ENCODE peak calls at places on chromosomes 1 and 21, in five cellular contexts. X, I, F, E and Z are unnamed samples.

GRCh38 chr1:52676249-52676903 is 21.8 kb downstream of the COA7 start:
- DNase-seq in E (peak; percentile 64), X (no peak), F (no peak), I (no peak), Z (no peak)

GRCh38 chr1:229225331-229225782 is 45.6 kb upstream of the RAB4A start:
- DNase-seq in E (no peak), F (no peak), I (no peak), X (no peak), Z (no peak)

GRCh38 chr1:94832446-94832845 is 12.3 kb downstream of the SLC44A3 start:
- DNase-seq in I (no peak), X (no peak), E (peak; percentile 16), F (no peak), Z (no peak)

GRCh38 chr1:243227596-243227995 is 27.5 kb downstream of the CEP170 start:
- DNase-seq in F (no peak), I (no peak), X (no peak), E (no peak), Z (no peak)

GRCh38 chr1:22057861-22058260 is 5.4 kb downstream of the CDC42 start:
- DNase-seq in E (no peak), F (no peak), I (no peak), X (no peak), Z (no peak)

GRCh38 chr21:36471254-36471723 is 8.6 kb downstream of the CLDN14 start:
- DNase-seq in F (no peak), X (no peak), E (no peak), I (no peak), Z (no peak)

GRCh38 chr1:197675475-197676324 is 99.6 kb downstream of the DENND1B start:
- DNase-seq in I (no peak), F (peak; percentile 30), X (no peak), E (peak; percentile 19), Z (no peak)

GRCh38 chr1:64536217-64536835 is 66.4 kb downstream of the CACHD1 start:
- DNase-seq in X (no peak), I (no peak), F (no peak), E (no peak), Z (no peak)

GRCh38 chr1:64476251-64476952 is 6.5 kb downstream of the CACHD1 start:
- DNase-seq in E (peak; percentile 37), F (no peak), I (no peak), X (no peak), Z (no peak)

GRCh38 chr1:44619261-44619900 is 54.9 kb downstream of the TMEM53 start:
- DNase-seq in X (no peak), E (no peak), I (no peak), F (no peak), Z (no peak)

GRCh38 chr1:82718719-82719419 is 918.1 kb downstream of the ADGRL2 start:
- DNase-seq in I (no peak), E (no peak), X (no peak), F (no peak), Z (no peak)

GRCh38 chr1:234772345-234773147 is 162.6 kb upstream of the IRF2BP2 start:
- DNase-seq in I (peak; percentile 74), X (peak; percentile 95), E (peak; percentile 69), F (peak; percentile 71), Z (peak; percentile 69)

GRCh38 chr1:230772457-230773395 is 25.5 kb downstream of the CAPN9 start:
- DNase-seq in I (no peak), X (no peak), E (peak; percentile 82), F (peak; percentile 61), Z (no peak)

GRCh38 chr1:11519629-11520031 is 40.7 kb downstream of the DISP3 start:
- DNase-seq in I (no peak), E (no peak), F (no peak), X (no peak), Z (no peak)

GRCh38 chr1:205592443-205593003 is 39.3 kb downstream of the ELK4 start:
- DNase-seq in E (no peak), I (no peak), F (no peak), X (no peak), Z (no peak)

GRCh38 chr1:203228670-203229069 is 803 bp downstream of the CHIT1 start:
- DNase-seq in X (no peak), I (no peak), E (no peak), F (no peak), Z (no peak)

GRCh38 chr1:96313216-96313615 is 408.4 kb upstream of the PTBP2 start:
- DNase-seq in I (no peak), F (no peak), X (no peak), E (no peak), Z (no peak)

GRCh38 chr21:33760641-33761103 is 118.4 kb downstream of the ITSN1 start:
- DNase-seq in E (no peak), I (no peak), F (no peak), X (no peak), Z (no peak)

GRCh38 chr1:170619167-170620030 is 44.5 kb upstream of the PRRX1 start:
- DNase-seq in F (no peak), X (peak; percentile 7), E (no peak), I (no peak), Z (no peak)

GRCh38 chr1:185438936-185439335 is 121.9 kb upstream of the IVNS1ABP start:
- DNase-seq in X (no peak), E (no peak), I (no peak), F (no peak), Z (no peak)

GRCh38 chr1:89001510-89001909 is 9.1 kb upstream of the KYAT3 start:
- DNase-seq in X (no peak), E (no peak), I (no peak), F (peak; percentile 24), Z (no peak)

GRCh38 chr1:23911924-23912323 is 1.2 kb downstream of the CNR2 start:
- DNase-seq in F (no peak), I (no peak), X (no peak), E (no peak), Z (no peak)

GRCh38 chr1:2135425-2135824 is 59.1 kb downstream of the FAAP20 start:
- DNase-seq in E (peak; percentile 37), I (peak; percentile 80), X (peak; percentile 78), F (no peak), Z (no peak)

GRCh38 chr1:222798111-222798510 is 16.7 kb upstream of the DISP1 start:
- DNase-seq in X (no peak), F (no peak), I (no peak), E (no peak), Z (no peak)

GRCh38 chr1:82485591-82486369 is 685.0 kb downstream of the ADGRL2 start:
- DNase-seq in E (peak; percentile 45), I (no peak), F (peak; percentile 83), X (peak; percentile 19), Z (no peak)

GRCh38 chr1:46489169-46489637 is 433 bp upstream of the DMBX1 start:
- DNase-seq in E (no peak), X (no peak), F (no peak), I (no peak), Z (no peak)

GRCh38 chr1:46486432-46487015 is 3.1 kb upstream of the DMBX1 start:
- DNase-seq in E (no peak), F (no peak), X (no peak), I (no peak), Z (no peak)

GRCh38 chr1:46485564-46486431 is 3.8 kb upstream of the DMBX1 start:
- DNase-seq in E (no peak), I (no peak), X (no peak), F (peak; percentile 60), Z (no peak)

GRCh38 chr1:46488343-46489168 is 1.1 kb upstream of the DMBX1 start:
- DNase-seq in X (no peak), F (peak; percentile 64), E (peak; percentile 57), I (no peak), Z (no peak)

DNA sequence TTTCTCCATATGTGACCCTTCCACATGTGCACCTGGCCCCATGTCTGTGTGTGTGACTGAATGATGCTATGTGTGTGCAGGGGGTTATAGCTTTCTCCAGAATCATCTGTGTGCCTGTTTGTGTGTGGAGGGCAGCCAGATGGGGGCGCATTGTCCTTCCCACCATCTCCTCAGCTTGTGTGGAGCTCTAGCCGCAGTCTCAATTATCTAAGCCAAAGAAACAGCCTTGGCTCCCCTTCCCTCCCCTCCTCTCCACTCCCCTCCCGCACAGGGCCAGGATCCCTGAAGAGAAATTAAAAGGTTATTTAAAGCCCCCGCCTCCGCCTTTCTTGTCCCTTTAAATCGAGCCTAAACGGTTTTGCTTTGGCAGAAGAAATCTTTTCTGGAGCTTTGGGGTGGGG is 1.8 kb upstream of the DMBX1 start:
- DNase-seq in X (no peak), E (no peak), F (peak; percentile 83), I (no peak), Z (no peak)
- H3K27me3 ChIP-seq in X (peaks cover 76% of the 10 kb centered on the region), E (peaks cover 63% of the 10 kb centered on the region), F (peaks cover 100% of the 10 kb centered on the region), I (peaks cover 13% of the 10 kb centered on the region), Z (peaks cover 55% of the 10 kb centered on the region)

GRCh38 chr1:214444159-214444939 is 107.1 kb downstream of the PTPN14 start:
- DNase-seq in X (no peak), I (no peak), F (no peak), E (no peak), Z (no peak)

GRCh38 chr1:214445846-214446614 is 105.4 kb downstream of the PTPN14 start:
- DNase-seq in X (no peak), I (no peak), E (no peak), F (no peak), Z (no peak)

GRCh38 chr1:214447557-214447871 is 103.9 kb downstream of the PTPN14 start:
- DNase-seq in F (no peak), I (no peak), X (no peak), E (no peak), Z (no peak)

GRCh38 chr1:214446772-214447556 is 104.4 kb downstream of the PTPN14 start:
- DNase-seq in X (no peak), I (no peak), F (peak; percentile 94), E (no peak), Z (no peak)

GRCh38 chr1:214445201-214445600 is 106.2 kb downstream of the PTPN14 start:
- DNase-seq in E (no peak), X (no peak), F (no peak), I (no peak), Z (no peak)
- H3K27ac ChIP-seq in E (no peak overlapping the region), X (peak overlapping the region; percentile 95), F (peak overlapping the region; percentile 97), I (no peak overlapping the region), Z (no peak overlapping the region)

DNA sequence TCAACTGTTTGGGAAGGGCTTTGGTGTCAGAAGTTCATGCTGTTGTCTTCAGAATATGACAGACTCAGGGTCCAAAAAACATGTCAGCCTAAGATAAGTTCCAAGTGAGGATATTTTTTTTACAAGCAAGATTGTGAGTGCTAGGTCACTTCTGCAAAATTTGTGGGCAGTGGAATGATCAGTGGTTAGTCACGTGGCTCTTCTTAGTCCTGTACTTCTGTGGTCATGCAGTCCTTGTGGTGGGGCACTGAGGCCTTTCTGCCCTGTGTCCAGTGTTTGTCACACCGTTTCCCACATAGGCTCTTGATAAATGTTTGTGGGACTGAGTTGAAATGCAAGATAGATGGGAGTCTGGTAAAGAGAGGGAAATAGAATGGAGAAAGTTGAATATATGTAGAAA is 5.3 kb downstream of the RGL1 start:
- DNase-seq in F (no peak), I (no peak), X (no peak), E (peak; percentile 29), Z (no peak)
- H3K4me1 ChIP-seq in F (peaks cover 30% of the 10 kb centered on the region), I (peaks cover 9% of the 10 kb centered on the region), X (peaks cover 29% of the 10 kb centered on the region), E (peaks cover 78% of the 10 kb centered on the region), Z (peaks cover 4% of the 10 kb centered on the region)

GRCh38 chr1:25668931-25669573 is 52.5 kb downstream of the MAN1C1 start:
- DNase-seq in F (no peak), I (no peak), E (no peak), X (no peak), Z (no peak)
- H3K27me3 ChIP-seq in F (no peaks in the 10 kb centered on the region), I (no peaks in the 10 kb centered on the region), E (no peaks in the 10 kb centered on the region), X (peaks cover 7% of the 10 kb centered on the region), Z (no peaks in the 10 kb centered on the region)

GRCh38 chr1:9382923-9383491 is 90.3 kb downstream of the SPSB1 start:
- DNase-seq in X (no peak), I (no peak), F (no peak), E (no peak), Z (no peak)
- H3K27ac ChIP-seq in X (no peak overlapping the region), I (no peak overlapping the region), F (no peak overlapping the region), E (no peak overlapping the region), Z (no peak overlapping the region)